ENCODE peak calls at places on chromosomes 13 and 19, in eight cellular contexts. J is uterus, M is tibial nerve, L is breast epithelium, Z is mammary epithelial cell, C is fibroblast of mammary gland, R is left ventricle myocardium inferior, T is heart right ventricle. O is an unnamed sample.

GRCh38 chr13:114275309-114275708 is 6.1 kb upstream of the UPF3A start:
- DNase-seq in J (no peak), M (no peak), L (no peak), Z (no peak), C (no peak), R (no peak), T (no peak), O (no peak)

GRCh38 chr13:31611214-31611613 is 128.1 kb upstream of the RXFP2 start:
- DNase-seq in J (no peak), M (no peak), L (no peak), Z (no peak), C (no peak), R (no peak), T (no peak), O (no peak)

GRCh38 chr19:52527954-52528326 is 472 bp downstream of the ZNF808 start:
- DNase-seq in J (peak), M (no peak), L (no peak), Z (no peak), C (peak), R (no peak), T (peak), O (no peak)

GRCh38 chr13:84864341-84864740 is 934.9 kb downstream of the SLITRK6 start:
- DNase-seq in J (no peak), M (no peak), L (no peak), Z (no peak), C (no peak), R (no peak), T (no peak), O (no peak)

GRCh38 chr19:39362682-39363657 is 20.7 kb downstream of the SAMD4B start:
- DNase-seq in J (no peak), M (no peak), L (no peak), Z (peak), C (peak), R (no peak), T (no peak), O (peak)

GRCh38 chr13:109256866-109257760 is 529.3 kb downstream of the IRS2 start:
- DNase-seq in J (no peak), M (no peak), L (peak), Z (peak), C (peak), R (no peak), T (no peak), O (peak)

GRCh38 chr13:43054803-43055802 is 31.7 kb downstream of the DNAJC15 start:
- DNase-seq in J (peak), M (no peak), L (no peak), Z (peak), C (peak), R (no peak), T (peak), O (no peak)

GRCh38 chr19:3543150-3544053 is 4.4 kb downstream of the TEKTIP1 start:
- DNase-seq in J (no peak), M (no peak), L (no peak), Z (no peak), C (peak), R (no peak), T (peak), O (no peak)

GRCh38 chr19:40754611-40755247 is 3.7 kb downstream of the SNRPA start:
- DNase-seq in J (no peak), M (no peak), L (no peak), Z (no peak), C (peak), R (no peak), T (no peak), O (no peak)

GRCh38 chr13:99905814-99906213 is 65.8 kb downstream of the ZIC5 start:
- DNase-seq in J (no peak), M (no peak), L (no peak), Z (no peak), C (no peak), R (no peak), T (no peak), O (no peak)

GRCh38 chr13:35675651-35676050 is 199.2 kb upstream of the MAB21L1 start:
- DNase-seq in J (no peak), M (no peak), L (no peak), Z (no peak), C (no peak), R (no peak), T (no peak), O (no peak)

GRCh38 chr19:29561601-29562000 is 35.8 kb downstream of the VSTM2B start:
- DNase-seq in J (no peak), M (no peak), L (no peak), Z (no peak), C (no peak), R (no peak), T (no peak), O (no peak)

GRCh38 chr19:49474545-49474930 is 523 bp downstream of the FLT3LG start:
- DNase-seq in J (no peak), M (no peak), L (no peak), Z (no peak), C (no peak), R (no peak), T (no peak), O (no peak)

GRCh38 chr19:38496116-38496515 is 62.6 kb downstream of the RYR1 start:
- DNase-seq in J (no peak), M (no peak), L (no peak), Z (no peak), C (no peak), R (no peak), T (no peak), O (no peak)

GRCh38 chr19:572891-573825 is 762 bp downstream of the BSG start:
- DNase-seq in J (peak), M (no peak), L (peak), Z (peak), C (peak), R (peak), T (peak), O (no peak)

GRCh38 chr13:107079423-107080099 is 511.6 kb upstream of the ARGLU1 start:
- DNase-seq in J (no peak), M (no peak), L (no peak), Z (no peak), C (no peak), R (no peak), T (no peak), O (no peak)

GRCh38 chr19:47786566-47786965 is 8.1 kb downstream of the SELENOW start:
- DNase-seq in J (no peak), M (no peak), L (no peak), Z (no peak), C (no peak), R (no peak), T (no peak), O (no peak)

GRCh38 chr19:48452656-48453480 is 2.5 kb upstream of the KCNJ14 start:
- DNase-seq in J (no peak), M (no peak), L (no peak), Z (no peak), C (no peak), R (no peak), T (no peak), O (no peak)

GRCh38 chr13:52862358-52863206 is 14.1 kb upstream of the PCDH8 start:
- DNase-seq in J (no peak), M (no peak), L (no peak), Z (no peak), C (no peak), R (no peak), T (no peak), O (no peak)

GRCh38 chr13:25276748-25277147 is 10.5 kb downstream of the MTMR6 start:
- DNase-seq in J (no peak), M (no peak), L (no peak), Z (peak), C (peak), R (no peak), T (no peak), O (no peak)

GRCh38 chr19:19026299-19026971 is 6.9 kb downstream of the SUGP2 start:
- DNase-seq in J (no peak), M (no peak), L (peak), Z (no peak), C (peak), R (no peak), T (no peak), O (no peak)

GRCh38 chr19:55703790-55704215 is 28.8 kb downstream of the EPN1 start:
- DNase-seq in J (no peak), M (no peak), L (no peak), Z (no peak), C (peak), R (no peak), T (peak), O (no peak)

GRCh38 chr19:38197937-38198704 is 25.9 kb downstream of the DPF1 start:
- DNase-seq in J (no peak), M (no peak), L (no peak), Z (no peak), C (no peak), R (no peak), T (no peak), O (no peak)

GRCh38 chr19:29113838-29114237 is 99.1 kb downstream of the UQCRFS1 start:
- DNase-seq in J (no peak), M (no peak), L (no peak), Z (no peak), C (no peak), R (no peak), T (no peak), O (no peak)

GRCh38 chr19:19464339-19465098 is 50.8 kb downstream of the TSSK6 start:
- DNase-seq in J (no peak), M (no peak), L (no peak), Z (peak), C (peak), R (no peak), T (no peak), O (peak)

GRCh38 chr19:16232568-16232967 is 34.9 kb downstream of the AP1M1 start:
- DNase-seq in J (no peak), M (peak), L (no peak), Z (no peak), C (no peak), R (no peak), T (no peak), O (no peak)

GRCh38 chr19:4174895-4175668 is 7.3 kb downstream of the SIRT6 start:
- DNase-seq in J (no peak), M (no peak), L (no peak), Z (no peak), C (no peak), R (no peak), T (no peak), O (no peak)

GRCh38 chr19:52007436-52007804 is 591 bp downstream of the ZNF615 start:
- DNase-seq in J (no peak), M (no peak), L (no peak), Z (no peak), C (peak), R (no peak), T (no peak), O (no peak)

GRCh38 chr13:74930402-74931165 is 551.4 kb downstream of the TBC1D4 start:
- DNase-seq in J (no peak), M (no peak), L (no peak), Z (peak), C (peak), R (no peak), T (no peak), O (peak)

GRCh38 chr19:41939861-41940442 is 11.7 kb upstream of the ERFL start:
- DNase-seq in J (no peak), M (no peak), L (no peak), Z (no peak), C (no peak), R (no peak), T (no peak), O (no peak)

GRCh38 chr13:109101550-109102144 is 472.2 kb downstream of the MYO16 start:
- DNase-seq in J (no peak), M (no peak), L (no peak), Z (no peak), C (peak), R (no peak), T (no peak), O (no peak)

GRCh38 chr13:54162069-54162468 is 1133.5 kb downstream of the OLFM4 start:
- DNase-seq in J (no peak), M (no peak), L (no peak), Z (no peak), C (no peak), R (no peak), T (no peak), O (no peak)

GRCh38 chr19:6092329-6093286 is 17.7 kb downstream of the RFX2 start:
- DNase-seq in J (peak), M (peak), L (peak), Z (peak), C (peak), R (peak), T (peak), O (peak)
- H3K4me3 ChIP-seq in J (peak), M (peak), L (peak), Z (peak), C (peak), R (peak), T (peak), O (peak)

DNA sequence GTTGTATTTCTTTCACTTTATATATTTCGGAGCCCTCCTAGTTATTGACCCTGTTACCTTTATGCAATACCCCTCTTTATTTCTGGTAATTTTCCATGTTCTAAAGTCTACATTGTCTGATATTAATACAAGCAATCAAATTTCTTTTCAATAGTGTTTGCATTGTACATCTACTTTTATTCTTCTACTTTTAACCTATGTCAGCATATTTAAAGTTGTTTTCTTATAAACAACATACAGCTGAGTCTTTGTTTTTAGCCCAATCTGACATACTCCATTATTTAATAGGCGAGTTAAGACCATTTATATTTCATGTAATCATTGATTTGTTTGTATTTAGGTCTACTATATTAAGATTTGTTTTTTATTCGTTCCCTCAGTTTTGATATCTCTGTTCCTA is 108.5 kb upstream of the SPACA7 start:
- DNase-seq in J (no peak), M (no peak), L (no peak), Z (no peak), C (no peak), R (no peak), T (no peak), O (no peak)
- TF ChIP-seq CTCF in J (no peak), M (no peak), L (no peak), Z (no peak), C (no peak), R (no peak), T (no peak), O (no peak)

GRCh38 chr13:39577833-39578232 is 25.2 kb downstream of the LHFPL6 start:
- DNase-seq in J (no peak), M (no peak), L (no peak), Z (no peak), C (no peak), R (no peak), T (no peak), O (no peak)
- H3K4me3 ChIP-seq in J (no peak), M (no peak), L (no peak), Z (no peak), C (no peak), R (no peak), T (no peak), O (no peak)

GRCh38 chr19:23437901-23438300 is 42.6 kb upstream of the ZNF91 start:
- DNase-seq in J (no peak), M (no peak), L (no peak), Z (no peak), C (no peak), R (no peak), T (no peak), O (no peak)
- TF ChIP-seq CTCF in J (no peak), M (no peak), L (no peak), Z (peak), C (no peak), R (no peak), T (no peak), O (no peak)

O was measured in epithelial cell of proximal tubule.